ENCODE peak calls at places on chromosomes 5 and 9, in five cellular contexts. J is GM12878, A is K562, R is HepG2, C is H1. B is an unnamed sample.

GRCh38 chr5:175478384-175479124 is at the start of gene SFXN1:
- DNase-seq in J (no peak), A (peak; percentile 95), R (peak; percentile 44), C (no peak), B (peak; percentile 56)

GRCh38 chr5:102654559-102655354 is 100.3 kb upstream of the PAM start:
- DNase-seq in J (no peak), A (no peak), R (no peak), C (no peak), B (no peak)

GRCh38 chr5:59199868-59200267 is 617.0 kb downstream of the RAB3C start:
- DNase-seq in J (no peak), A (no peak), R (no peak), C (no peak), B (no peak)

GRCh38 chr9:5510991-5511390 is 660 bp downstream of the PDCD1LG2 start:
- DNase-seq in J (no peak), A (no peak), R (no peak), C (no peak), B (no peak)

GRCh38 chr9:18800579-18800978 is 232.4 kb downstream of the SAXO1 start:
- DNase-seq in J (no peak), A (no peak), R (no peak), C (no peak), B (no peak)

GRCh38 chr9:136438548-136438908 is 1.1 kb downstream of the INPP5E start:
- DNase-seq in J (no peak), A (no peak), R (no peak), C (no peak), B (no peak)

GRCh38 chr5:13704401-13704800 is 240.1 kb downstream of the DNAH5 start:
- DNase-seq in J (no peak), A (no peak), R (no peak), C (no peak), B (no peak)

GRCh38 chr9:969693-970309 is 6.7 kb upstream of the DMRT3 start:
- DNase-seq in J (no peak), A (no peak), R (no peak), C (no peak), B (no peak)

GRCh38 chr9:124450931-124451661 is 845 bp downstream of the ADGRD2 start:
- DNase-seq in J (no peak), A (no peak), R (no peak), C (no peak), B (no peak)

GRCh38 chr5:119943148-119943547 is 313.8 kb downstream of the FAM170A start:
- DNase-seq in J (no peak), A (no peak), R (no peak), C (no peak), B (no peak)

GRCh38 chr5:39217365-39218281 is 1.7 kb downstream of the FYB1 start:
- DNase-seq in J (peak; percentile 36), A (peak; percentile 78), R (peak; percentile 70), C (no peak), B (peak; percentile 71)

GRCh38 chr5:107513337-107514125 is 157.2 kb downstream of the EFNA5 start:
- DNase-seq in J (peak; percentile 39), A (no peak), R (no peak), C (no peak), B (no peak)

GRCh38 chr5:150946351-150946905 is 41.6 kb upstream of the ZNF300 start:
- DNase-seq in J (no peak), A (peak; percentile 80), R (no peak), C (no peak), B (no peak)

GRCh38 chr5:179612577-179613459 is 10.7 kb downstream of the HNRNPH1 start:
- DNase-seq in J (no peak), A (peak; percentile 73), R (no peak), C (no peak), B (no peak)

GRCh38 chr5:5158472-5158895 is 18.4 kb downstream of the ADAMTS16 start:
- DNase-seq in J (no peak), A (no peak), R (no peak), C (no peak), B (no peak)

GRCh38 chr9:77714077-77714549 is 66.0 kb upstream of the GNA14 start:
- DNase-seq in J (no peak), A (no peak), R (no peak), C (no peak), B (no peak)

GRCh38 chr5:151461312-151461711 is 13.9 kb downstream of the SLC36A1 start:
- DNase-seq in J (peak; percentile 9), A (no peak), R (no peak), C (no peak), B (no peak)

GRCh38 chr5:32202394-32202793 is 28.3 kb upstream of the GOLPH3 start:
- DNase-seq in J (no peak), A (no peak), R (no peak), C (no peak), B (no peak)

GRCh38 chr5:93635991-93636390 is 53.0 kb downstream of the NR2F1 start:
- DNase-seq in J (no peak), A (no peak), R (no peak), C (no peak), B (no peak)

GRCh38 chr5:66717455-66718373 is 121.5 kb downstream of the MAST4 start:
- DNase-seq in J (no peak), A (no peak), R (no peak), C (no peak), B (no peak)

GRCh38 chr9:126207256-126207655 is 119.4 kb upstream of the MVB12B start:
- DNase-seq in J (no peak), A (no peak), R (no peak), C (no peak), B (no peak)

GRCh38 chr9:81465468-81466002 is 223.8 kb downstream of the TLE1 start:
- DNase-seq in J (no peak), A (no peak), R (no peak), C (no peak), B (no peak)

GRCh38 chr5:59152701-59153245 is 569.9 kb downstream of the RAB3C start:
- DNase-seq in J (no peak), A (no peak), R (no peak), C (no peak), B (no peak)

GRCh38 chr9:15155826-15156225 is 151.2 kb downstream of the TTC39B start:
- DNase-seq in J (no peak), A (no peak), R (no peak), C (no peak), B (no peak)

GRCh38 chr9:70549926-70550325 is 135.5 kb upstream of the KLF9 start:
- DNase-seq in J (no peak), A (no peak), R (no peak), C (no peak), B (no peak)

GRCh38 chr5:160467555-160468418 is 46.1 kb downstream of the PTTG1 start:
- DNase-seq in J (peak; percentile 96), A (no peak), R (peak; percentile 97), C (no peak), B (no peak)

GRCh38 chr5:1445313-1445894 is at the start of gene SLC6A3:
- DNase-seq in J (no peak), A (peak; percentile 75), R (no peak), C (no peak), B (no peak)

GRCh38 chr9:106969696-106970095 is 106.7 kb downstream of the ZNF462 start:
- DNase-seq in J (no peak), A (no peak), R (no peak), C (no peak), B (no peak)

GRCh38 chr5:151451626-151452520 is 4.5 kb downstream of the SLC36A1 start:
- DNase-seq in J (peak; percentile 23), A (peak; percentile 27), R (peak; percentile 83), C (no peak), B (no peak)

GRCh38 chr5:55370291-55370925 is 62.6 kb downstream of the MTREX start:
- DNase-seq in J (no peak), A (no peak), R (no peak), C (no peak), B (no peak)
- TF ChIP-seq ZNF274 in J (no peak), A (no peak), R (no peak), C (no peak), B (no peak)

DNA sequence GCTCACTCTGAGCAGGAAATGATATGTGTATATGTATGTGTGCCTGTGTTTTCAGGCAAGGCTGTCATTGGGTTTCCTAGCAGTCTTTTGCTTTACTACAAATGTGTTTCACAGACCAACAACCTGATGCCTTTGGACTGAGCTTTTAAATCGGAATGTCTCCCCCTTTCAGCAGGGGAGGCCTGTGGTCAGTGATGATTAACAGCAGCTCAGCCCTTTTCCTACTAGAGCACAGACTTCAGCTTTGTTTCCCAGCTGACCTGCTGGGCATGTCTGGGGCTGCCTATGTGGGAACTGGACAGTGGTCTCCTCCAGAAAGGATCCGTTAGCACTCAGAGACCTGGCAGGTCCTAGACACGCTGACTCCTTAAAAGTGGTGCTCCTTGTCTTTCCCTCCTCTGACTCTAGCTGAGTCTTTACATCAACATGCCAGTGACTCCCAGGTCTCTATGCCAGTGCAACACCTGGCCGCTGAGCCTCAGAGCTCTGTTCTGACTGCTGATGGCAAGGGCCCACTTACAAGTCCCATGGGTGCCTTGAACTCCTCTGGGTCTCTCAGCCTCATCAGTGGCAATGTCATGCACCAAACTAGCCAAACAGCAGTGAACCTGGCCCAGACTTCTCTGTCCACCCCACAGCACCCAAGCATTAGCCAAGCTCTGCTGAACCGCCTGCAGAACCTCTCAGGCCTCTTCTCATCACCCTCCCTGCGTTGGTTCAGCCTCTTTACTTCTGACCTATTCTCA is 7.7 kb downstream of the MACROH2A1 start:
- DNase-seq in J (no peak), A (no peak), R (peak; percentile 10), C (no peak), B (no peak)
- TF ChIP-seq POLR2A in J (no peak), A (no peak), R (no peak), C (no peak), B (no peak)

GRCh38 chr5:73638344-73639095 is 12.5 kb downstream of the ARHGEF28 start:
- DNase-seq in J (no peak), A (no peak), R (no peak), C (no peak), B (no peak)
- TF ChIP-seq ZNF274 in J (no peak), A (no peak), R (no peak), C (no peak), B (no peak)

DNA sequence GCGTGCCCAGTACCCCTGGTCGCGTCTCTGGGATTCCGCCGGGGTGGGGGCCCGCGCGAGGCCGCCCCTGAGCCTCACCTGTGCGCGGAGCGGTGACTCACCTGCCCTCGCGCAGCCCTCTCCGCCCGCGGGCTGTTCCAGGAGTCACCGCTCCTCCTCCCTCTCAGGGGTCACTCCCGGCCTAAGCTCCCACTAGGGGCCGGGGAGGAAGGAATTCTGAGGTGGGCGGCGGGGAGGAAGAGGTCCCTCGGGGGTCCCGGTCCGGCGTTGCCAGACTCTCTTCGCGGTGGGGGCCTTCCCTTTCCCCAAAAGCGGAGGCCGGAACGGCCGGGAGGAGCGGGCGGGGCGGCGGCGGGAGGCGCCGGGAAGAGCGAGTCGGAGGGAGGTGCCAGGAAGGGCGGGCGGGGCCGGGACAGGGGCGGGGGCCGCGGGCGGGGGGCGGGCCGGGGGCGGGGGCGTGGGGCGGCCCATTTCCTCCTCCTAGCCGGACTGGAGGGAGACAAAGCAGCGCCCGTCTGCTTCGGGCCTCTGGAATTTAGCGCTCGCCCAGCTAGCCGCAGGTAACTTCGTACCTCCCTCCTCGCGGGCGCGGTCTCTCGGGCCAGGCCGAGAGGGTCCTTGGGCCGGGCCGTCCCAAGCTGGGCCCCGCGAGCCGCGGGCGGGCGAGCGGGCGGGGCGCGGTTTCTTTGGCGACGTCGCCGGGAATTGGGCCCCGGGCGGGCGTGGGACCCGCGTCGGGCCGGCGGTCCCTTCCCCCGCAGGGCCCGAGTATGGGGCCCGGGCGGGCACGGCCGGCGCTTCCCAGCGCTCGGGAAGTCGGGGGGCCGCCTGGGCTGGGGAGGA is at the start of gene CTNNA1:
- DNase-seq in J (no peak), A (peak; percentile 94), R (peak; percentile 62), C (no peak), B (peak; percentile 71)
- TF ChIP-seq POLR2A in J (peak; percentile 80), A (peak; percentile 55), R (peak; percentile 83), C (peak; percentile 87), B (peak; percentile 47)